ENCODE peak calls at places on chromosome 18, in ten cellular contexts. G is HTR-8/SVneo; H is ELR; B is stimulated activated naive CD4-positive, alpha-beta T cell; Z is NCI-H1105; X is T1000; R is astrocyte of the spinal cord; V is GM04504; D is bronchial epithelial cell; J is EL. N is an unnamed sample.

GRCh38 chr18:22067109-22067508 is 102.3 kb upstream of the GATA6 start:
- DNase-seq in G (no peak), H (no peak), B (no peak), Z (no peak), X (no peak), R (no peak), V (no peak), D (no peak), J (no peak), N (no peak)

GRCh38 chr18:59699061-59699460 is 1.8 kb upstream of the CCBE1 start:
- DNase-seq in G (no peak), H (peak; percentile 37), B (no peak), Z (no peak), X (no peak), R (no peak), V (no peak), D (no peak), J (no peak), N (no peak)

GRCh38 chr18:63575680-63576079 is 11.5 kb upstream of the SERPINB13 start:
- DNase-seq in G (no peak), H (no peak), B (no peak), Z (no peak), X (no peak), R (no peak), V (no peak), D (peak; percentile 70), J (no peak), N (no peak)

GRCh38 chr18:61551586-61551985 is 218.4 kb downstream of the CDH20 start:
- DNase-seq in G (peak; percentile 61), H (peak; percentile 86), B (peak; percentile 10), Z (peak; percentile 58), X (no peak), R (peak; percentile 86), V (peak; percentile 58), D (peak; percentile 83), J (peak; percentile 80), N (no peak)

GRCh38 chr18:23213200-23213599 is 77.9 kb downstream of the CABLES1 start:
- DNase-seq in G (no peak), H (no peak), B (no peak), Z (no peak), X (no peak), R (no peak), V (peak; percentile 32), D (no peak), J (no peak), N (no peak)

GRCh38 chr18:25985999-25986398 is 104.4 kb downstream of the SS18 start:
- DNase-seq in G (no peak), H (no peak), B (no peak), Z (no peak), X (no peak), R (no peak), V (no peak), D (no peak), J (no peak), N (no peak)

GRCh38 chr18:11752116-11752911 is 63.2 kb downstream of the GNAL start:
- DNase-seq in G (peak; percentile 53), H (peak; percentile 27), B (no peak), Z (peak; percentile 69), X (peak; percentile 24), R (peak; percentile 32), V (no peak), D (peak; percentile 22), J (peak; percentile 17), N (no peak)

GRCh38 chr18:25557006-25557405 is 205.0 kb upstream of the ZNF521 start:
- DNase-seq in G (no peak), H (no peak), B (no peak), Z (no peak), X (no peak), R (no peak), V (no peak), D (no peak), J (no peak), N (no peak)

GRCh38 chr18:58194028-58194427 is 150.0 kb downstream of the NEDD4L start:
- DNase-seq in G (no peak), H (peak; percentile 46), B (no peak), Z (no peak), X (no peak), R (no peak), V (no peak), D (no peak), J (no peak), N (no peak)

GRCh38 chr18:67599277-67599676 is 82.8 kb upstream of the DSEL start:
- DNase-seq in G (peak; percentile 1), H (peak; percentile 68), B (no peak), Z (no peak), X (no peak), R (peak; percentile 43), V (no peak), D (peak; percentile 35), J (peak; percentile 75), N (no peak)

GRCh38 chr18:46497129-46497528 is 159.9 kb downstream of the LOXHD1 start:
- DNase-seq in G (no peak), H (peak; percentile 13), B (peak; percentile 4), Z (no peak), X (peak; percentile 11), R (peak; percentile 19), V (peak; percentile 4), D (peak; percentile 20), J (peak; percentile 16), N (no peak)

GRCh38 chr18:5515007-5515744 is 28.6 kb downstream of the EPB41L3 start:
- DNase-seq in G (no peak), H (no peak), B (no peak), Z (no peak), X (no peak), R (no peak), V (no peak), D (no peak), J (no peak), N (no peak)

GRCh38 chr18:40124107-40124506 is 1830.9 kb upstream of the PIK3C3 start:
- DNase-seq in G (no peak), H (peak; percentile 39), B (no peak), Z (no peak), X (no peak), R (peak; percentile 84), V (no peak), D (peak; percentile 69), J (no peak), N (no peak)

GRCh38 chr18:23191952-23192662 is 56.8 kb downstream of the CABLES1 start:
- DNase-seq in G (peak; percentile 66), H (peak; percentile 59), B (peak; percentile 22), Z (peak; percentile 83), X (no peak), R (peak; percentile 85), V (no peak), D (peak; percentile 66), J (peak; percentile 80), N (no peak)

GRCh38 chr18:12121175-12122095 is 27.8 kb downstream of the ANKRD62 start:
- DNase-seq in G (no peak), H (peak; percentile 23), B (no peak), Z (no peak), X (no peak), R (no peak), V (no peak), D (no peak), J (no peak), N (no peak)

GRCh38 chr18:49878567-49878966 is 65.2 kb upstream of the ACAA2 start:
- DNase-seq in G (no peak), H (peak; percentile 52), B (no peak), Z (no peak), X (no peak), R (no peak), V (no peak), D (peak; percentile 72), J (peak; percentile 50), N (no peak)

GRCh38 chr18:54134053-54134452 is 90.4 kb downstream of the MBD2 start:
- DNase-seq in G (no peak), H (no peak), B (no peak), Z (no peak), X (no peak), R (no peak), V (no peak), D (peak; percentile 85), J (peak; percentile 37), N (no peak)

GRCh38 chr18:67001052-67001451 is 397.2 kb upstream of the CDH19 start:
- DNase-seq in G (no peak), H (peak; percentile 23), B (no peak), Z (no peak), X (no peak), R (no peak), V (no peak), D (no peak), J (no peak), N (no peak)

GRCh38 chr18:6058941-6059340 is 163.6 kb upstream of the TMEM200C start:
- DNase-seq in G (no peak), H (peak; percentile 26), B (no peak), Z (peak; percentile 46), X (no peak), R (peak; percentile 62), V (no peak), D (peak; percentile 1), J (peak; percentile 7), N (no peak)

GRCh38 chr18:57627488-57627887 is 5.9 kb upstream of the NARS1 start:
- DNase-seq in G (no peak), H (peak; percentile 76), B (no peak), Z (no peak), X (no peak), R (peak; percentile 61), V (no peak), D (peak; percentile 22), J (peak; percentile 76), N (no peak)

GRCh38 chr18:48973731-48974130 is 23.0 kb upstream of the SMAD7 start:
- DNase-seq in G (no peak), H (no peak), B (no peak), Z (no peak), X (no peak), R (no peak), V (no peak), D (peak; percentile 72), J (no peak), N (no peak)

GRCh38 chr18:32378705-32379104 is 92.0 kb downstream of the GAREM1 start:
- DNase-seq in G (no peak), H (no peak), B (no peak), Z (no peak), X (peak; percentile 0), R (peak; percentile 38), V (no peak), D (peak; percentile 94), J (no peak), N (no peak)

GRCh38 chr18:75165926-75166325 is 43.0 kb downstream of the PTGR3 start:
- DNase-seq in G (no peak), H (no peak), B (no peak), Z (no peak), X (no peak), R (no peak), V (no peak), D (no peak), J (no peak), N (no peak)

GRCh38 chr18:22057908-22058527 is 111.4 kb upstream of the GATA6 start:
- DNase-seq in G (no peak), H (no peak), B (no peak), Z (no peak), X (no peak), R (no peak), V (no peak), D (peak; percentile 31), J (no peak), N (no peak)

GRCh38 chr18:44682871-44683221 is 2.2 kb downstream of the SETBP1 start:
- DNase-seq in G (no peak), H (no peak), B (no peak), Z (peak; percentile 68), X (no peak), R (peak; percentile 38), V (no peak), D (no peak), J (no peak), N (no peak)

GRCh38 chr18:24009246-24009645 is 5.3 kb upstream of the TTC39C start:
- DNase-seq in G (no peak), H (no peak), B (no peak), Z (no peak), X (no peak), R (no peak), V (no peak), D (no peak), J (no peak), N (no peak)

N was measured in T-cell.